ENCODE peak calls at places on chromosomes 4 and X, in seven cellular contexts. G, A, K, V, M, Y and U are unnamed samples.
A peak's percentile ranks its signal among the peaks of the same experiment; 100 is the strongest.

GRCh38 chr4:153538408-153539057 is 72.4 kb downstream of the TMEM131L start:
- DNase-seq in M (no peak), Y (peak; percentile 82), A (peak; percentile 29), G (peak; percentile 51), K (no peak), V (no peak), U (no peak)

GRCh38 chr4:123163501-123163900 is 233.1 kb upstream of the SPRY1 start:
- DNase-seq in G (no peak), Y (no peak), V (no peak), K (no peak), A (no peak), M (no peak), U (no peak)

GRCh38 chrX:45134775-45135174 is 65.9 kb downstream of the DIPK2B start:
- DNase-seq in A (no peak), G (no peak), K (no peak), M (no peak), Y (no peak), V (no peak), U (no peak)

GRCh38 chrX:124217289-124218251 is 114.9 kb upstream of the TEX13D start:
- DNase-seq in A (no peak), M (no peak), K (peak; percentile 67), V (no peak), G (no peak), Y (peak; percentile 52), U (peak; percentile 84)

GRCh38 chrX:97692575-97692974 is 808.9 kb downstream of the RPA4 start:
- DNase-seq in K (no peak), Y (no peak), M (no peak), V (no peak), G (no peak), A (no peak), U (no peak)

GRCh38 chr4:69828828-69829227 is 31.1 kb downstream of the SULT1E1 start:
- DNase-seq in A (no peak), M (no peak), K (peak; percentile 6), V (no peak), Y (no peak), G (no peak), U (no peak)

GRCh38 chr4:151541438-151542071 is 132.6 kb downstream of the FHIP1A start:
- DNase-seq in G (peak; percentile 63), Y (no peak), K (peak; percentile 85), A (no peak), M (no peak), V (no peak), U (no peak)

GRCh38 chr4:151518359-151518758 is 109.4 kb downstream of the FHIP1A start:
- DNase-seq in K (no peak), G (no peak), M (no peak), Y (no peak), V (no peak), A (no peak), U (no peak)

GRCh38 chr4:184263910-184264732 is 46.4 kb upstream of the ENPP6 start:
- DNase-seq in V (peak; percentile 95), M (peak; percentile 70), K (peak; percentile 83), A (peak; percentile 90), G (peak; percentile 93), Y (peak; percentile 97), U (peak; percentile 90)

DNA sequence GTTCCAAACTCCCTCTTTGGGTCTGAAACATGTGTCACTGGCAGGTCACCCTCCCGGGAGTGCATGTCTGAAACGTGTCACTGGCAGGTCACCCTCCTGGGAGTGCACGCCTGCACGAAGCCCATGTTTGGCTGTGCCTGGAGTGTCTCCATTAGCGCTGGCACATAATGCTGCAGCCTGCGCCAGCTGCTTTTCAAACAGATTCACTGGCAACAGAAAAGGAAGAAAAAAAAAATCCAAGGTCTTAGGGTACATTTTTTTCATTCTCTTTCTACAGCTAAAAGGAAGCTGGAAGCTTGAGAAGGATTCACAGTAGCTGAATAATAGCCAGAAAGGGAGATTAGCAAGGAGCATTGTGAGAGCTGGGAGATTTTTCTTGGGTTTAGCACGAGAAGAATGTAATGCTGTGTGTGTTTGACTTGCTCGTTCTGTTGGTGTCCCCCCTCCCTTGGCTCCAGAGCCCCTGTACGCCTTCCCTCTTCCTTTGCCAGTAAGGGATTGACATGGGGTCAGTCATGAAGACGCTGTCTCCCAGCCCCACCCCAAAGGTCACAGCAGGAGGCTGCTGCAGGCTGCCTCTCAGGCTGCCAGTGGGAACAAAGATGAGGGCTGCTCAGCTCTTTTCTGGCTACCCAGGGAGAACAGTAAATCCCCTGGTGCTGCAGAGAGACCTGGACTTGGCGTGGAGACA is 39.1 kb upstream of the TLR3 start:
- DNase-seq in K (peak; percentile 72), Y (peak; percentile 96), M (no peak), A (peak; percentile 81), V (peak; percentile 50), G (peak; percentile 78), U (no peak)
- H3K4me1 ChIP-seq in K (peaks cover 5% of the 10 kb centered on the region), Y (peaks cover 7% of the 10 kb centered on the region), M (no peaks in the 10 kb centered on the region), A (peaks cover 5% of the 10 kb centered on the region), V (peaks cover 9% of the 10 kb centered on the region), G (peaks cover 10% of the 10 kb centered on the region), U (no peaks in the 10 kb centered on the region)

DNA sequence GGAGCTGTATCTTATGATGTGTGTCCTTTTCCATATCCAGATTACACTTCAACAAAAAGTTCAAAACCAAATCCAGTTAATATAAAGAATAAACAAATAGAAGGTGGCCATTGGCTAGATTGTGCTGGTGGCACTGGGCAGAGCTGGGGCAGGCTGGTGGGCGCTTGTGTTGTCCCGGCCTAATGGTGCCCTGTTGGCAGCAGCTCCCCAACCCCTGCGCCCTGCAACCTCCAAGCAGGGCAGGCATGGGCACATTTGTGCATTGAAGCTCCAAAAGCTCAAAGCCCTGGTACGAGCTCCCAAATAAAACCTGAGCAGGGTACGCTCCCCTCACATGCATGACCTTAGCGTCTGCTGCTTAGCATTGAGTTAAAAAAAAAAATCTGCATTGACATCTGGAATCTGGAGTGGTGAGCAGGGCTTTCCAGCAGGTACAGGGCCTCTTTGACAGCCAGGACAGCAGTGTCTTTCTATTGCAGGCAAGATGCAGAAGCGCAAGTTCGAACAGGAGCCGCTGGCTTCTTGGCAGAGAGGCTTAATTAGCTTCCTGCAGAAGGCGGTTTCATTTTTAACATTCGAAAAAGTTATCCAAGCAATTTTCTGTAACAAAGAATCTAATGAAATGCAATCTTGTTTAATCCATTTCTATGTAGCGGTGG is 25.9 kb upstream of the NYX start:
- DNase-seq in M (no peak), Y (no peak), G (no peak), K (no peak), A (no peak), V (no peak), U (no peak)
- H3K4me3 ChIP-seq in M (no peak overlapping the region), Y (peak overlapping the region; percentile 4), G (peak overlapping the region; percentile 22), K (peak overlapping the region; percentile 25), A (peak overlapping the region; percentile 40), V (no peak overlapping the region), U (peak overlapping the region; percentile 20)

GRCh38 chr4:40564815-40565505 is 64.7 kb downstream of the RBM47 start:
- DNase-seq in K (no peak), A (no peak), M (no peak), V (no peak), Y (no peak), G (no peak), U (no peak)

GRCh38 chr4:40563401-40563800 is 66.3 kb downstream of the RBM47 start:
- DNase-seq in Y (no peak), V (no peak), G (no peak), K (no peak), M (no peak), A (no peak), U (no peak)

GRCh38 chr4:40562208-40562607 is 67.5 kb downstream of the RBM47 start:
- DNase-seq in V (no peak), M (no peak), Y (no peak), A (no peak), G (no peak), K (no peak), U (no peak)

GRCh38 chr4:40562681-40563080 is 67.0 kb downstream of the RBM47 start:
- DNase-seq in A (no peak), G (no peak), Y (no peak), K (peak; percentile 39), V (no peak), M (no peak), U (no peak)

DNA sequence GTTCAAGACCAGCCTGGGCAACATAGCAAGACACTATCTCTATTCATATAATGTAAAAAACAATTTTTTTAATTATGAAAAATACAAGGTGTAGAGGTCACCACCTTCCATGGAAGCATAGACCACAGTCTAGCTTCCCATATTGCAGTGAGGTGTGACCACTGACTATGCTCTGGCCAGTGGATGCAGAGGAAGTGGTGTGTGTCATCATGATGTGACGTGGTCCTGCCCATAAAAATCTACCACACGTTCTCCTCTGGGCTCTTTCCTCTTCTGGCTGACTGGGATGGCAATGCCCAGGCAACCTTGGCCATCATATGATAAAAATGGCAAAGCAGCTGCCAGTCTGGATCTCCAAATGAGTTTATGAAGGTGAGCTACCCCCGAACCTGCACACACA is 65.7 kb downstream of the RBM47 start:
- DNase-seq in Y (no peak), V (no peak), M (no peak), G (no peak), K (peak; percentile 37), A (no peak), U (no peak)
- H3K4me1 ChIP-seq in Y (no peaks in the 10 kb centered on the region), V (peaks cover 2% of the 10 kb centered on the region), M (peaks cover 59% of the 10 kb centered on the region), G (no peaks in the 10 kb centered on the region), K (no peaks in the 10 kb centered on the region), A (no peaks in the 10 kb centered on the region), U (no peaks in the 10 kb centered on the region)

GRCh38 chrX:39653656-39654055 is 444.1 kb downstream of the BCOR start:
- DNase-seq in G (no peak), V (no peak), K (peak; percentile 40), Y (no peak), A (no peak), M (no peak), U (no peak)
- H3K4me3 ChIP-seq in G (no peak overlapping the region), V (no peak overlapping the region), K (no peak overlapping the region), Y (no peak overlapping the region), A (no peak overlapping the region), M (no peak overlapping the region), U (no peak overlapping the region)

GRCh38 chr4:81806485-81806884 is 334.8 kb upstream of the RASGEF1B start:
- DNase-seq in K (no peak), A (no peak), Y (no peak), V (no peak), G (no peak), M (no peak), U (no peak)

GRCh38 chr4:81804849-81805248 is 333.1 kb upstream of the RASGEF1B start:
- DNase-seq in V (no peak), K (no peak), M (no peak), G (no peak), A (no peak), Y (no peak), U (no peak)

GRCh38 chr4:81807927-81808672 is 336.4 kb upstream of the RASGEF1B start:
- DNase-seq in V (no peak), G (peak; percentile 26), Y (no peak), A (no peak), M (no peak), K (no peak), U (no peak)

GRCh38 chr4:81811562-81812293 is 340.0 kb upstream of the RASGEF1B start:
- DNase-seq in A (no peak), Y (no peak), V (no peak), M (no peak), K (no peak), G (no peak), U (no peak)

GRCh38 chr4:81807386-81807785 is 335.7 kb upstream of the RASGEF1B start:
- DNase-seq in K (no peak), Y (no peak), V (no peak), G (no peak), A (no peak), M (no peak), U (no peak)
- H3K4me1 ChIP-seq in K (no peaks in the 10 kb centered on the region), Y (peaks cover 3% of the 10 kb centered on the region), V (peaks cover 2% of the 10 kb centered on the region), G (no peaks in the 10 kb centered on the region), A (no peaks in the 10 kb centered on the region), M (no peaks in the 10 kb centered on the region), U (no peaks in the 10 kb centered on the region)

DNA sequence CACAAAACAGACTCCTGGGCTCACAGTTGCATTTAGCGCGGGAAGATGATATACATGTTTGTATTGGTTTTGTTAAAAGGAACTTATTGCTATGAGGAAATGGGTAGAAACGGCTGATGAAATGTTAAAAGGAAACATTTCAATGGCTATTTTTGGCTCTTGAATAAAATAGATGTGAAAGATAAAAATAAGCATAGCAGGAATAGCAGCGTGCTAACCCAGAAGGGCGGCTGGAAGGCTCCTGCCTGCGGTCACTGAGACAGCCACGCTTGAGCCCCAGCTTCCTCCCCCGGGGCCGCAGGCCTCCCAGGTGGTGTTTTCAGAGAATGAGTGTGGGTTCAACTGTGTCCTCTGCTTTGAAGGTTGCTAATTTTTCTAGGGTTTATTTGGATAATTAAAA is 35.0 kb upstream of the CLCN4 start:
- DNase-seq in M (no peak), Y (no peak), V (no peak), A (no peak), K (no peak), G (no peak), U (no peak)
- H3K4me3 ChIP-seq in M (no peak overlapping the region), Y (no peak overlapping the region), V (no peak overlapping the region), A (no peak overlapping the region), K (no peak overlapping the region), G (no peak overlapping the region), U (no peak overlapping the region)